ENCODE peak calls at places on chromosome 17, in eight cellular contexts. C, V, Z, O, S, T, A and E are unnamed samples.

GRCh38 chr17:58527949-58528348 is 13.5 kb upstream of the MTMR4 start:
- DNase-seq in O (no peak), V (no peak), T (no peak), S (no peak), Z (no peak), A (no peak), C (no peak), E (no peak)

GRCh38 chr17:5770556-5771270 is 186.4 kb upstream of the NLRP1 start:
- DNase-seq in A (no peak), O (no peak), V (no peak), C (no peak), S (no peak), Z (no peak), T (no peak), E (no peak)

GRCh38 chr17:56592487-56593072 is 919 bp upstream of the NOG start:
- DNase-seq in A (peak; percentile 95), C (peak; percentile 11), T (no peak), V (peak; percentile 73), S (peak; percentile 78), Z (no peak), O (peak; percentile 37), E (no peak)

GRCh38 chr17:77770331-77771105 is 188.0 kb upstream of the TNRC6C start:
- DNase-seq in C (no peak), A (no peak), V (no peak), T (no peak), Z (no peak), S (peak; percentile 66), O (no peak), E (no peak)

GRCh38 chr17:77579131-77579530 is 379.4 kb upstream of the TNRC6C start:
- DNase-seq in C (no peak), T (no peak), S (no peak), A (no peak), O (no peak), V (no peak), Z (no peak), E (no peak)

GRCh38 chr17:82113422-82113821 is 15.4 kb upstream of the FASN start:
- DNase-seq in S (no peak), O (no peak), Z (no peak), T (no peak), C (no peak), A (no peak), V (no peak), E (no peak)

GRCh38 chr17:49241763-49242312 is 11.3 kb upstream of the PHOSPHO1 start:
- DNase-seq in O (no peak), A (no peak), V (no peak), C (no peak), Z (no peak), S (no peak), T (no peak), E (no peak)

GRCh38 chr17:77476920-77477805 is 336.4 kb downstream of the SEC14L1 start:
- DNase-seq in A (peak; percentile 91), T (no peak), O (no peak), S (no peak), Z (no peak), C (no peak), V (no peak), E (no peak)

GRCh38 chr17:69539781-69540319 is 125.4 kb downstream of the MAP2K6 start:
- DNase-seq in T (no peak), V (no peak), C (no peak), S (no peak), Z (no peak), A (no peak), O (no peak), E (no peak)

GRCh38 chr17:49404906-49405305 is 9.8 kb downstream of the PHB1 start:
- DNase-seq in Z (no peak), A (no peak), V (no peak), S (no peak), C (no peak), T (no peak), O (no peak), E (no peak)

GRCh38 chr17:41492771-41493170 is 3.1 kb upstream of the KRT36 start:
- DNase-seq in C (peak; percentile 49), O (no peak), V (no peak), A (peak; percentile 50), Z (no peak), T (no peak), S (no peak), E (no peak)

GRCh38 chr17:17447264-17447663 is 29.5 kb upstream of the MED9 start:
- DNase-seq in Z (no peak), O (no peak), C (no peak), S (no peak), T (no peak), V (no peak), A (no peak), E (no peak)

GRCh38 chr17:80449930-80450576 is 26.4 kb downstream of the NPTX1 start:
- DNase-seq in Z (no peak), C (no peak), A (no peak), O (no peak), T (no peak), V (no peak), S (no peak), E (no peak)

GRCh38 chr17:79835953-79836951 is 3.0 kb downstream of the CBX4 start:
- DNase-seq in Z (no peak), V (peak; percentile 99), T (no peak), S (peak; percentile 86), C (no peak), A (no peak), O (peak; percentile 77), E (peak; percentile 42)

GRCh38 chr17:42979511-42980273 is at the start of gene PTGES3L:
- DNase-seq in T (no peak), O (no peak), S (peak; percentile 83), Z (no peak), A (peak; percentile 91), V (peak; percentile 84), C (peak; percentile 88), E (no peak)

GRCh38 chr17:74862108-74862901 is 2.6 kb upstream of the GRIN2C start:
- DNase-seq in O (peak; percentile 41), C (peak; percentile 59), T (no peak), V (peak; percentile 90), S (peak; percentile 68), A (peak; percentile 97), Z (no peak), E (no peak)

GRCh38 chr17:36989173-36989572 is 40.4 kb downstream of the AATF start:
- DNase-seq in V (no peak), Z (no peak), S (no peak), C (no peak), A (no peak), O (no peak), T (no peak), E (no peak)

GRCh38 chr17:7347630-7348477 is 4.1 kb upstream of the KCTD11 start:
- DNase-seq in Z (no peak), A (no peak), V (no peak), C (no peak), T (no peak), O (no peak), S (no peak), E (no peak)

GRCh38 chr17:7351665-7352558 is at the start of gene KCTD11:
- DNase-seq in Z (no peak), T (no peak), V (peak; percentile 94), S (peak; percentile 91), O (no peak), C (peak; percentile 73), A (peak; percentile 89), E (peak; percentile 79)

GRCh38 chr17:7352559-7352889 is 562 bp downstream of the KCTD11 start:
- DNase-seq in V (no peak), O (no peak), T (no peak), S (no peak), C (no peak), A (no peak), Z (no peak), E (no peak)

GRCh38 chr17:7346761-7347614 is 5.0 kb upstream of the KCTD11 start:
- DNase-seq in C (no peak), O (no peak), A (no peak), T (no peak), Z (no peak), S (no peak), V (no peak), E (no peak)

GRCh38 chr17:7348478-7349242 is 3.3 kb upstream of the KCTD11 start:
- DNase-seq in S (no peak), T (no peak), O (no peak), V (no peak), A (no peak), Z (no peak), C (no peak), E (no peak)
- TF ChIP-seq POLR2AphosphoS5 in S (no peak), T (no peak), O (no peak), V (no peak), A (no peak), Z (no peak), C (no peak), E (no peak)

GRCh38 chr17:51516924-51517323 is 256.6 kb downstream of the UTP18 start:
- DNase-seq in V (no peak), Z (no peak), O (no peak), A (no peak), S (no peak), T (no peak), C (peak; percentile 16), E (no peak)
- TF ChIP-seq REST in V (no peak), Z (no peak), O (no peak), A (no peak), S (no peak), T (no peak), C (no peak), E (no peak)

GRCh38 chr17:4616456-4616855 is 25.0 kb downstream of the ALOX15 start:
- DNase-seq in S (no peak), T (no peak), Z (no peak), V (no peak), A (no peak), C (no peak), O (no peak), E (no peak)
- TF ChIP-seq POLR2AphosphoS5 in S (no peak), T (no peak), Z (no peak), V (no peak), A (no peak), C (no peak), O (no peak), E (no peak)

GRCh38 chr17:30368896-30369720 is 9.6 kb upstream of the CPD start:
- DNase-seq in Z (no peak), T (no peak), C (no peak), O (no peak), V (no peak), A (no peak), S (no peak), E (no peak)

GRCh38 chr17:30369995-30370394 is 8.7 kb upstream of the CPD start:
- DNase-seq in Z (no peak), A (no peak), V (no peak), T (no peak), O (no peak), C (no peak), S (no peak), E (no peak)

GRCh38 chr17:30363715-30364202 is 15.0 kb upstream of the CPD start:
- DNase-seq in Z (peak; percentile 99), T (peak; percentile 65), V (no peak), A (no peak), S (no peak), C (no peak), O (peak; percentile 99), E (no peak)

GRCh38 chr17:30361766-30362279 is 16.9 kb upstream of the CPD start:
- DNase-seq in C (no peak), Z (no peak), A (no peak), S (no peak), V (no peak), O (no peak), T (no peak), E (no peak)

DNA sequence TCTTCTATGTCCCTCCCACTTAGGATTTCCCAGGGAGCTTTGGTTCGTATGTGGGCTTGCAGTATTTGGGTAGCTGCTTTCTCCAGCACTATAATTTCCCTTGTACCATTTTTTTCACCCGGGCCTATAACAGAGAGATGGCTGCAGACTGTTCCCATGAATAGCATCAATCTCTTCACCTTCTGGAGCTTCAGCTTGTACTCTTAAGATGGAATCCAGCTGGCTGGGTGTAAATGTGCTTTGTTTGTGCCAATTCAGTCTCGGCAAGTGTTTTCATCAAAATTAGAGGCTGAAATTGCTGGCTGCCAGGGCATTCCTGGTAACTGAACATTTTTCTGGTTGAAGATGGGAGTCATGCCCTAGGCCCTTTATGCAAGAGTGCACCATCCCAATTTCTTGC is 12.2 kb upstream of the CPD start:
- DNase-seq in A (no peak), T (no peak), O (no peak), C (no peak), V (no peak), Z (no peak), S (no peak), E (no peak)
- TF ChIP-seq REST in A (no peak), T (no peak), O (no peak), C (no peak), V (no peak), Z (no peak), S (no peak), E (no peak)